ENCODE peak calls at places on chromosomes 2 and 18, in seven cellular contexts. Z, H, C, L, S, O and K are unnamed samples.

GRCh38 chr18:10164241-10165160 is 250.7 kb downstream of the VAPA start:
- DNase-seq in O (no peak), C (no peak), Z (no peak), H (no peak), S (no peak), L (no peak), K (no peak)

GRCh38 chr2:126661702-126662465 is 5.9 kb downstream of the GYPC start:
- DNase-seq in C (no peak), S (no peak), O (no peak), L (no peak), Z (no peak), H (no peak), K (no peak)

GRCh38 chr2:79935771-79936657 is 368.5 kb downstream of the LRRTM1 start:
- DNase-seq in O (peak), Z (peak), L (no peak), S (peak), H (no peak), C (peak), K (peak)

GRCh38 chr2:27372937-27373336 is 2.5 kb downstream of the SNX17 start:
- DNase-seq in O (no peak), H (no peak), Z (no peak), L (no peak), C (no peak), S (no peak), K (no peak)

GRCh38 chr2:126834006-126834659 is 64.6 kb upstream of the TEX51 start:
- DNase-seq in Z (no peak), O (no peak), L (no peak), C (no peak), H (no peak), S (no peak), K (no peak)

GRCh38 chr2:8606649-8607550 is 75.0 kb upstream of the ID2 start:
- DNase-seq in H (no peak), L (no peak), S (peak), C (no peak), O (no peak), Z (no peak), K (no peak)

GRCh38 chr18:69580107-69580506 is 179.4 kb downstream of the DOK6 start:
- DNase-seq in H (no peak), Z (no peak), S (peak), O (no peak), L (no peak), C (no peak), K (no peak)

GRCh38 chr18:58195278-58195721 is 151.3 kb downstream of the NEDD4L start:
- DNase-seq in L (no peak), O (peak), Z (no peak), S (no peak), H (peak), C (no peak), K (no peak)

GRCh38 chr2:149065236-149065635 is 26.7 kb downstream of the LYPD6B start:
- DNase-seq in S (no peak), C (no peak), O (no peak), H (no peak), Z (no peak), L (no peak), K (no peak)

GRCh38 chr2:24015562-24016375 is 5.9 kb downstream of the MFSD2B start:
- DNase-seq in L (no peak), H (no peak), S (peak), O (no peak), C (peak), Z (no peak), K (peak)

GRCh38 chr2:169670937-169671336 is 23.3 kb downstream of the CFAP210 start:
- DNase-seq in S (no peak), L (no peak), Z (no peak), O (no peak), H (no peak), C (no peak), K (no peak)

GRCh38 chr18:59096098-59096779 is 43.4 kb upstream of the SEC11C start:
- DNase-seq in H (peak), Z (no peak), L (no peak), C (no peak), S (no peak), O (no peak), K (no peak)

GRCh38 chr2:28487258-28487657 is 8.6 kb upstream of the PLB1 start:
- DNase-seq in Z (no peak), O (no peak), S (no peak), L (no peak), C (no peak), H (no peak), K (no peak)

GRCh38 chr2:40178971-40179370 is 272.9 kb downstream of the SLC8A1 start:
- DNase-seq in L (no peak), C (no peak), Z (no peak), H (no peak), O (peak), S (no peak), K (no peak)

GRCh38 chr2:152336854-152337510 is 2.0 kb downstream of the FMNL2 start:
- DNase-seq in O (no peak), S (peak), H (no peak), C (no peak), Z (no peak), L (no peak), K (no peak)

GRCh38 chr2:163119964-163120363 is 281.4 kb upstream of the KCNH7 start:
- DNase-seq in L (no peak), O (no peak), C (no peak), S (no peak), H (no peak), Z (no peak), K (no peak)

GRCh38 chr2:83017366-83018090 is 1441.6 kb downstream of the SUCLG1 start:
- DNase-seq in O (no peak), S (peak), C (no peak), Z (no peak), L (no peak), H (no peak), K (no peak)

GRCh38 chr2:18611184-18611583 is 21.8 kb upstream of the NT5C1B start:
- DNase-seq in S (no peak), H (no peak), Z (no peak), L (no peak), C (peak), O (no peak), K (no peak)

GRCh38 chr2:65456074-65456473 is 23.7 kb upstream of the SPRED2 start:
- DNase-seq in C (no peak), H (no peak), O (no peak), S (peak), L (no peak), Z (no peak), K (no peak)

GRCh38 chr18:10318686-10318960 is 135.8 kb upstream of the APCDD1 start:
- DNase-seq in S (peak), O (no peak), L (no peak), H (no peak), C (no peak), Z (no peak), K (no peak)

GRCh38 chr2:176907341-176907740 is 305.3 kb upstream of the HNRNPA3 start:
- DNase-seq in C (no peak), O (no peak), Z (no peak), L (no peak), S (no peak), H (no peak), K (no peak)

GRCh38 chr2:175577405-175577986 is 396.0 kb upstream of the ATP5MC3 start:
- DNase-seq in Z (no peak), C (no peak), O (no peak), L (no peak), H (no peak), S (peak), K (no peak)

GRCh38 chr2:172404824-172405223 is 22.6 kb upstream of the ITGA6 start:
- DNase-seq in S (peak), Z (no peak), H (no peak), O (no peak), L (no peak), C (peak), K (no peak)

GRCh38 chr18:44733069-44733753 is 52.5 kb downstream of the SETBP1 start:
- DNase-seq in S (peak), O (no peak), Z (no peak), C (peak), L (no peak), H (no peak), K (peak)

GRCh38 chr2:175251425-175252041 is 70.0 kb upstream of the ATP5MC3 start:
- DNase-seq in S (peak), H (peak), O (peak), L (no peak), Z (no peak), C (no peak), K (no peak)

GRCh38 chr2:192090878-192091277 is 103.9 kb downstream of the TMEFF2 start:
- DNase-seq in L (no peak), H (no peak), C (no peak), Z (no peak), O (no peak), S (no peak), K (no peak)

GRCh38 chr2:43174368-43175186 is 51.8 kb downstream of the ZFP36L2 start:
- DNase-seq in H (no peak), S (no peak), Z (no peak), O (peak), C (no peak), L (peak), K (no peak)

GRCh38 chr18:12621737-12622306 is 36.1 kb downstream of the SPIRE1 start:
- DNase-seq in O (no peak), L (no peak), S (peak), H (no peak), Z (no peak), C (peak), K (no peak)

GRCh38 chr2:37414470-37414949 is 70.1 kb downstream of the QPCT start:
- DNase-seq in S (peak), C (peak), O (peak), Z (no peak), L (no peak), H (peak), K (peak)

GRCh38 chr2:205659922-205660321 is 22.4 kb upstream of the NRP2 start:
- DNase-seq in L (no peak), S (no peak), Z (no peak), H (peak), C (no peak), O (no peak), K (no peak)

GRCh38 chr2:8303322-8303832 is 378.5 kb upstream of the ID2 start:
- DNase-seq in C (no peak), O (peak), S (no peak), H (no peak), Z (peak), L (peak), K (no peak)

GRCh38 chr2:203586696-203587095 is 51.6 kb upstream of the RAPH1 start:
- DNase-seq in S (peak), H (no peak), O (no peak), Z (no peak), C (no peak), L (no peak), K (no peak)